ENCODE peak calls at places on chromosomes 7 and 10, in eight cellular contexts. D, G, E, M, R, S, P and U are unnamed samples.

GRCh38 chr7:138460649-138461607 is 869 bp downstream of the TRIM24 start:
- DNase-seq in M (peak; percentile 30), R (peak; percentile 76), S (peak; percentile 36), G (no peak), D (no peak), E (no peak), P (peak; percentile 61), U (peak; percentile 57)

GRCh38 chr7:130884437-130885417 is 150.7 kb upstream of the KLF14 start:
- DNase-seq in E (no peak), S (peak; percentile 69), M (peak; percentile 59), R (no peak), G (no peak), D (no peak), P (no peak), U (no peak)

GRCh38 chr10:124291009-124291671 is 127.6 kb downstream of the OAT start:
- DNase-seq in M (no peak), D (peak; percentile 30), R (no peak), G (peak; percentile 21), E (no peak), P (no peak), S (no peak), U (no peak)

GRCh38 chr10:90813592-90814365 is 44.1 kb downstream of the HTR7 start:
- DNase-seq in G (no peak), P (no peak), M (peak; percentile 3), R (no peak), D (no peak), S (no peak), E (no peak), U (no peak)

GRCh38 chr7:95441042-95441823 is 6.4 kb upstream of the PON2 start:
- DNase-seq in P (no peak), D (no peak), G (no peak), E (no peak), S (no peak), R (no peak), M (no peak), U (no peak)

GRCh38 chr10:51422311-51423120 is 276.9 kb downstream of the CSTF2T start:
- DNase-seq in E (peak; percentile 31), P (no peak), M (peak; percentile 73), D (no peak), S (peak; percentile 80), G (no peak), R (peak; percentile 46), U (peak; percentile 72)

GRCh38 chr10:79608505-79609375 is 2.0 kb upstream of the SFTPA1 start:
- DNase-seq in G (no peak), R (peak; percentile 37), M (peak; percentile 31), D (no peak), E (peak; percentile 2), S (peak; percentile 16), P (peak; percentile 22), U (peak; percentile 13)

GRCh38 chr7:142855756-142856564 is 1.1 kb downstream of the EPHB6 start:
- DNase-seq in S (peak; percentile 21), M (peak; percentile 18), G (no peak), D (no peak), R (no peak), P (no peak), E (no peak), U (no peak)

GRCh38 chr10:110597476-110597875 is 30.0 kb downstream of the SMC3 start:
- DNase-seq in D (peak; percentile 6), G (no peak), E (no peak), R (no peak), M (no peak), P (no peak), S (no peak), U (peak; percentile 57)

GRCh38 chr10:89744021-89744420 is 42.6 kb downstream of the KIF20B start:
- DNase-seq in S (peak; percentile 29), G (no peak), D (no peak), M (peak; percentile 17), P (no peak), E (no peak), R (no peak), U (no peak)

GRCh38 chr10:71252195-71252594 is 39.8 kb downstream of the UNC5B start:
- DNase-seq in E (no peak), R (no peak), G (no peak), S (no peak), P (no peak), D (no peak), M (no peak), U (no peak)

GRCh38 chr7:103119791-103120291 is 29.1 kb downstream of the NAPEPLD start:
- DNase-seq in R (no peak), M (no peak), S (no peak), E (no peak), G (no peak), D (no peak), P (no peak), U (no peak)

GRCh38 chr10:59847888-59848287 is 58.5 kb downstream of the CCDC6 start:
- DNase-seq in M (no peak), S (no peak), E (no peak), D (no peak), R (no peak), P (no peak), G (no peak), U (no peak)

GRCh38 chr7:85947767-85948166 is 695.9 kb upstream of the GRM3 start:
- DNase-seq in E (no peak), R (no peak), D (no peak), S (no peak), P (no peak), G (no peak), M (no peak), U (no peak)